ENCODE peak calls at places on chromosome 11, in seven cellular contexts. Q is stimulated activated CD4-positive, alpha-beta T cell treated with anti-CD3 and anti-CD28 coated beads, Interleukin-15, amount 100 ng/mL, for 24 hours; A is substantia nigra; V is GDM1; F is brain microvascular endothelial cell; Z is iPS DF 19.7; X is T-helper 2 cell. L is an unnamed sample.

GRCh38 chr11:9001736-9002135 is 2.1 kb downstream of the NRIP3 start:
- DNase-seq in Q (peak), A (no peak), V (peak), F (peak), Z (no peak), X (no peak), L (no peak)

GRCh38 chr11:132088551-132088950 is 718.1 kb downstream of the NTM start:
- DNase-seq in Q (no peak), A (no peak), V (peak), F (no peak), Z (no peak), X (no peak), L (no peak)

GRCh38 chr11:68164437-68164836 is 43.2 kb upstream of the CHKA start:
- DNase-seq in Q (no peak), A (no peak), V (no peak), F (peak), Z (no peak), X (no peak), L (no peak)

GRCh38 chr11:75773595-75774353 is 5.2 kb downstream of the DGAT2 start:
- DNase-seq in Q (no peak), A (no peak), V (peak), F (no peak), Z (no peak), X (no peak), L (no peak)

GRCh38 chr11:110613526-110613925 is 98.7 kb downstream of the ARHGAP20 start:
- DNase-seq in Q (no peak), A (no peak), V (no peak), F (no peak), Z (no peak), X (no peak), L (no peak)

GRCh38 chr11:123544631-123545375 is 109.6 kb downstream of the SCN3B start:
- DNase-seq in Q (no peak), A (peak), V (no peak), F (no peak), Z (no peak), X (no peak), L (no peak)

GRCh38 chr11:90134420-90135003 is at the start of gene NAALAD2:
- DNase-seq in Q (peak), A (peak), V (peak), F (peak), Z (peak), X (no peak), L (peak)

GRCh38 chr11:19087658-19088057 is 27.1 kb upstream of the MRGPRX2 start:
- DNase-seq in Q (no peak), A (peak), V (no peak), F (peak), Z (no peak), X (no peak), L (no peak)

GRCh38 chr11:129643031-129643721 is 172.5 kb upstream of the TMEM45B start:
- DNase-seq in Q (peak), A (no peak), V (no peak), F (peak), Z (no peak), X (no peak), L (no peak)

GRCh38 chr11:20054584-20054983 is 105.7 kb downstream of the DBX1 start:
- DNase-seq in Q (no peak), A (no peak), V (no peak), F (no peak), Z (no peak), X (no peak), L (no peak)

GRCh38 chr11:124582565-124582964 is 12.8 kb downstream of the OR8A1 start:
- DNase-seq in Q (no peak), A (no peak), V (no peak), F (no peak), Z (no peak), X (no peak), L (no peak)

GRCh38 chr11:16817321-16817720 is 78.9 kb downstream of the C11orf58 start:
- DNase-seq in Q (no peak), A (peak), V (peak), F (no peak), Z (no peak), X (no peak), L (no peak)